ENCODE peak calls at places on chromosomes 6 and 20, in six cellular contexts. G is MM.1S, E is hepatocyte, K is H1, Y is GM23338, P is HCT116. B is an unnamed sample.

GRCh38 chr20:19726126-19726525 is 31.9 kb upstream of the RIN2 start:
- DNase-seq in G (no peak), E (no peak), K (no peak), Y (no peak), P (no peak), B (no peak)

GRCh38 chr6:51559059-51559458 is 528.4 kb downstream of the PKHD1 start:
- DNase-seq in G (no peak), E (peak; percentile 33), K (no peak), Y (peak; percentile 44), P (no peak), B (no peak)

GRCh38 chr6:127243501-127243900 is 23.2 kb upstream of the RNF146 start:
- DNase-seq in G (no peak), E (no peak), K (no peak), Y (no peak), P (no peak), B (no peak)

GRCh38 chr6:83265384-83265783 is 72.2 kb downstream of the RWDD2A start:
- DNase-seq in G (no peak), E (no peak), K (no peak), Y (no peak), P (no peak), B (no peak)

GRCh38 chr6:15739353-15739752 is 76.5 kb upstream of the DTNBP1 start:
- DNase-seq in G (no peak), E (no peak), K (no peak), Y (no peak), P (no peak), B (no peak)

GRCh38 chr6:76073281-76073680 is 819 bp upstream of the IMPG1 start:
- DNase-seq in G (no peak), E (no peak), K (no peak), Y (no peak), P (no peak), B (no peak)

GRCh38 chr20:44398303-44398702 is 42.8 kb downstream of the HNF4A start:
- DNase-seq in G (no peak), E (no peak), K (no peak), Y (no peak), P (no peak), B (no peak)

GRCh38 chr6:3455121-3455489 is 1.7 kb downstream of the SLC22A23 start:
- DNase-seq in G (no peak), E (peak; percentile 51), K (no peak), Y (no peak), P (no peak), B (no peak)

GRCh38 chr6:44268095-44268628 is 2.1 kb upstream of the TMEM151B start:
- DNase-seq in G (peak; percentile 57), E (peak; percentile 75), K (no peak), Y (peak; percentile 95), P (no peak), B (peak; percentile 58)

GRCh38 chr6:130744601-130745382 is 82.4 kb upstream of the SMLR1 start:
- DNase-seq in G (no peak), E (no peak), K (no peak), Y (no peak), P (no peak), B (no peak)

GRCh38 chr20:32301719-32302506 is 24.5 kb downstream of the KIF3B start:
- DNase-seq in G (no peak), E (no peak), K (no peak), Y (no peak), P (no peak), B (peak; percentile 67)

GRCh38 chr6:4466260-4466659 is 309.9 kb upstream of the CDYL start:
- DNase-seq in G (no peak), E (no peak), K (no peak), Y (no peak), P (no peak), B (no peak)

GRCh38 chr6:107646176-107646575 is 156.3 kb downstream of the SOBP start:
- DNase-seq in G (no peak), E (peak; percentile 51), K (no peak), Y (no peak), P (no peak), B (no peak)

GRCh38 chr6:15389079-15389758 is 143.3 kb downstream of the JARID2 start:
- DNase-seq in G (no peak), E (no peak), K (no peak), Y (no peak), P (no peak), B (no peak)

GRCh38 chr20:60271597-60271996 is 313.4 kb downstream of the CDH26 start:
- DNase-seq in G (no peak), E (no peak), K (no peak), Y (peak; percentile 40), P (no peak), B (no peak)

GRCh38 chr20:56628873-56629463 is at the start of gene TFAP2C:
- DNase-seq in G (peak; percentile 91), E (peak; percentile 84), K (no peak), Y (peak; percentile 85), P (peak; percentile 54), B (peak; percentile 76)

GRCh38 chr20:46341374-46342044 is 33.2 kb upstream of the CDH22 start:
- DNase-seq in G (no peak), E (no peak), K (no peak), Y (no peak), P (no peak), B (no peak)

GRCh38 chr6:32240686-32241085 is 16.8 kb upstream of the NOTCH4 start:
- DNase-seq in G (no peak), E (no peak), K (no peak), Y (no peak), P (no peak), B (no peak)

GRCh38 chr6:87922947-87923330 is 124.7 kb upstream of the SPACA1 start:
- DNase-seq in G (peak; percentile 37), E (no peak), K (no peak), Y (no peak), P (no peak), B (no peak)

GRCh38 chr20:64159286-64159680 is 5.0 kb upstream of the MYT1 start:
- DNase-seq in G (no peak), E (no peak), K (no peak), Y (no peak), P (no peak), B (no peak)

GRCh38 chr6:116572162-116572561 is 858 bp downstream of the RWDD1 start:
- DNase-seq in G (peak; percentile 29), E (peak; percentile 57), K (no peak), Y (no peak), P (no peak), B (no peak)

GRCh38 chr6:20811112-20811746 is 277.0 kb downstream of the CDKAL1 start:
- DNase-seq in G (no peak), E (peak; percentile 83), K (peak; percentile 80), Y (peak; percentile 96), P (peak; percentile 85), B (peak; percentile 94)

GRCh38 chr6:18327621-18328548 is 59.3 kb upstream of the RNF144B start:
- DNase-seq in G (no peak), E (no peak), K (no peak), Y (peak; percentile 75), P (no peak), B (no peak)

GRCh38 chr20:44187054-44187762 is at the start of gene JPH2:
- DNase-seq in G (no peak), E (peak; percentile 70), K (no peak), Y (peak; percentile 78), P (no peak), B (no peak)

GRCh38 chr20:32534661-32535240 is 50.4 kb downstream of the NOL4L start:
- DNase-seq in G (no peak), E (no peak), K (no peak), Y (peak; percentile 58), P (no peak), B (no peak)

GRCh38 chr20:59724457-59725366 is 120.4 kb downstream of the PHACTR3 start:
- DNase-seq in G (no peak), E (no peak), K (no peak), Y (no peak), P (no peak), B (no peak)

GRCh38 chr6:6600865-6601264 is 12.3 kb downstream of the LY86 start:
- DNase-seq in G (no peak), E (no peak), K (no peak), Y (no peak), P (no peak), B (no peak)

GRCh38 chr6:26331809-26332226 is 33.2 kb upstream of the BTN3A2 start:
- DNase-seq in G (no peak), E (no peak), K (no peak), Y (no peak), P (no peak), B (no peak)

GRCh38 chr6:150143521-150144293 is 863 bp downstream of the PPP1R14C start:
- DNase-seq in G (no peak), E (no peak), K (no peak), Y (peak; percentile 32), P (no peak), B (peak; percentile 37)
- H3K4me3 ChIP-seq in G (no peak overlapping the region), E (peak overlapping the region; percentile 49), K (peak overlapping the region; percentile 45), Y (peak overlapping the region; percentile 68), P (peak overlapping the region; percentile 60), B (peak overlapping the region; percentile 64)

GRCh38 chr20:25336561-25337422 is 53.8 kb downstream of the ABHD12 start:
- DNase-seq in G (no peak), E (peak; percentile 47), K (peak; percentile 38), Y (peak; percentile 76), P (no peak), B (peak; percentile 31)
- TF ChIP-seq CTCF in G (no peak), E (peak; percentile 44), K (peak; percentile 71), Y (peak; percentile 90), P (no peak), B (peak; percentile 53)

DNA sequence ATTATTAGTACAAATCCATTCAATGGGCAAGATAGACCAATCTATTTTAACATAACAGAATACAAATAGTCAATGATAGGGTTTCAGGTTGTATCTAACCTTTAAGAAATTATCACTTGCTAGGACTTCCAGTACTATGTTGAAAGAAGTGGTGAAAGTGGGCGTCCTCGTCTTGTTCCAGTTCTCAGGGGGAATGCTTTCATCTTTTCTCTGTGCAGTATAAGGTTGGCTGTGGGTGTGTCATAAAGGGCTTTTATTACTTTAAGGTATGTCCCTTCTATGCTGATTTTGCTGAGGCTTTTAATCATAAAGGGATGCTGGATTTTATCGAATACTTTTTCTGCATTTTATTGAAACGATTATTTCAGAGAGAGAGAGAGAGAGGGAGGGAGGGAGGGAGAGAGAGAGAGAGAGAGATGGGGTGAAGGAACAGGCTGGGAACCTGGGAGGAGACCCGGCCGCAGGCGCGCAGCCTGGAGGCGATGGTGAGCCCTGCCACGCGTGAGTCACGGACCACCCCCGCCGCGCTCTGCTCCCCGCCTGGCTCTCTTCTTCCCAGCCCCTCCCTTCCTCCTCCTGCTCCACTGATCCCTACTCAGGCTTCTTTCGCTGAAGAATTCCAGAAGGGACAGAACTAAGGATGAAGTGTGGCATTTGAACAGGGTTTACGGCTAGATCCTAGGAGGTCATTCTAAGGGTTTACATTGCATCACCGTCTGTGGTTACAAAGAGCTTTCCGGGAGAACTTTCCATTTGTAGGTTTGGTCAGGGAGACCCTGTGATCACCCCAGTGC is 45.5 kb upstream of the HLA-E start:
- DNase-seq in G (no peak), E (peak; percentile 49), K (no peak), Y (peak; percentile 50), P (no peak), B (no peak)
- TF ChIP-seq EZH2 in G (no peak), E (no peak), K (no peak), Y (no peak), P (no peak), B (peak; percentile 43)

GRCh38 chr6:28776269-28777146 is 147.3 kb downstream of the TRIM27 start:
- DNase-seq in G (no peak), E (no peak), K (no peak), Y (peak; percentile 95), P (no peak), B (peak; percentile 49)
- H3K4me3 ChIP-seq in G (no peak overlapping the region), E (no peak overlapping the region), K (peak overlapping the region; percentile 30), Y (peak overlapping the region; percentile 44), P (no peak overlapping the region), B (peak overlapping the region; percentile 38)

GRCh38 chr20:41889125-41889870 is 271.1 kb upstream of the CHD6 start:
- DNase-seq in G (no peak), E (no peak), K (no peak), Y (peak; percentile 4), P (peak; percentile 1), B (peak; percentile 57)
- TF ChIP-seq CTCF in G (peak; percentile 43), E (peak; percentile 31), K (peak; percentile 21), Y (peak; percentile 29), P (no peak), B (peak; percentile 28)

B was measured in A673.